ENCODE peak calls at places on chromosomes 1 and 21, in ten cellular contexts. V, G, R, X, I, H, Y, T, Q and N are unnamed samples.

GRCh38 chr1:245370905-245371581 is 216.3 kb downstream of the KIF26B start:
- DNase-seq in T (no peak), Q (no peak), X (no peak), R (no peak), V (no peak), I (no peak), G (no peak), Y (peak; percentile 13), H (peak; percentile 20), N (no peak)

GRCh38 chr1:243924588-243925349 is 74.7 kb upstream of the AKT3 start:
- DNase-seq in G (no peak), V (no peak), Y (no peak), T (no peak), Q (no peak), H (no peak), X (no peak), R (no peak), I (peak; percentile 24), N (peak; percentile 79)

GRCh38 chr1:162168261-162168660 is 98.8 kb downstream of the NOS1AP start:
- DNase-seq in Y (peak; percentile 22), X (no peak), T (no peak), V (no peak), Q (no peak), G (no peak), I (no peak), H (peak; percentile 77), R (no peak), N (no peak)

GRCh38 chr1:188062456-188062855 is 1233.7 kb downstream of the PLA2G4A start:
- DNase-seq in X (no peak), V (no peak), T (no peak), Y (no peak), Q (no peak), G (no peak), H (no peak), R (no peak), I (peak; percentile 43), N (no peak)

GRCh38 chr1:171017431-171017830 is 73.3 kb upstream of the FMO3 start:
- DNase-seq in T (no peak), R (no peak), G (no peak), I (no peak), V (no peak), Q (no peak), H (no peak), Y (no peak), X (no peak), N (no peak)

GRCh38 chr1:57678138-57678537 is 254.3 kb upstream of the DAB1 start:
- DNase-seq in Y (no peak), X (no peak), R (no peak), V (peak; percentile 98), T (no peak), H (no peak), G (no peak), Q (no peak), I (no peak), N (no peak)

GRCh38 chr1:31703431-31704260 is at the start of gene COL16A1:
- DNase-seq in H (peak; percentile 60), R (no peak), V (peak; percentile 58), T (no peak), Q (peak; percentile 95), G (no peak), Y (peak; percentile 15), X (peak; percentile 75), I (no peak), N (no peak)

GRCh38 chr1:231903586-231904081 is 277.0 kb downstream of the DISC1 start:
- DNase-seq in Q (no peak), H (no peak), Y (no peak), G (no peak), V (no peak), X (no peak), R (no peak), T (no peak), I (no peak), N (no peak)

GRCh38 chr1:173202430-173203145 is 4.5 kb downstream of the TNFSF4 start:
- DNase-seq in I (peak; percentile 93), R (no peak), Y (peak; percentile 51), T (peak; percentile 6), X (no peak), V (peak; percentile 12), Q (no peak), G (no peak), H (peak; percentile 27), N (peak; percentile 61)

GRCh38 chr1:210213335-210213734 is 19.3 kb upstream of the SERTAD4 start:
- DNase-seq in Q (no peak), V (no peak), H (no peak), R (no peak), G (no peak), X (no peak), Y (no peak), T (no peak), I (no peak), N (no peak)

GRCh38 chr1:1624443-1625403 is 7.2 kb upstream of the MMP23B start:
- DNase-seq in H (peak; percentile 10), X (peak; percentile 65), Y (no peak), I (no peak), G (no peak), V (no peak), R (no peak), Q (peak; percentile 83), T (no peak), N (no peak)

GRCh38 chr1:24472527-24473251 is 29.9 kb upstream of the RCAN3 start:
- DNase-seq in G (no peak), V (no peak), H (peak; percentile 86), Q (peak; percentile 30), I (no peak), R (no peak), T (no peak), X (no peak), Y (no peak), N (no peak)

GRCh38 chr1:239587066-239587465 is 200.7 kb downstream of the CHRM3 start:
- DNase-seq in Y (peak; percentile 36), T (no peak), I (no peak), V (no peak), G (no peak), R (peak; percentile 24), H (no peak), Q (no peak), X (no peak), N (peak; percentile 6)

GRCh38 chr1:209831615-209832014 is 3.8 kb downstream of the UTP25 start:
- DNase-seq in Q (no peak), I (peak; percentile 24), R (no peak), X (no peak), Y (no peak), T (no peak), G (no peak), V (no peak), H (no peak), N (no peak)

GRCh38 chr1:203170625-203171330 is 4.8 kb downstream of the MYBPH start:
- DNase-seq in I (no peak), H (no peak), Q (peak; percentile 64), G (no peak), X (no peak), V (no peak), Y (no peak), R (no peak), T (no peak), N (no peak)

GRCh38 chr1:109762821-109763645 is 690 bp downstream of the EPS8L3 start:
- DNase-seq in H (peak; percentile 6), I (peak; percentile 25), Y (peak; percentile 89), R (no peak), Q (peak; percentile 75), V (no peak), G (no peak), X (peak; percentile 15), T (no peak), N (no peak)

GRCh38 chr1:156939786-156940334 is 19.4 kb downstream of the LRRC71 start:
- DNase-seq in V (no peak), G (no peak), Y (no peak), Q (peak; percentile 76), I (no peak), H (no peak), R (no peak), X (no peak), T (no peak), N (no peak)

GRCh38 chr1:106677181-106677580 is 379.3 kb upstream of the PRMT6 start:
- DNase-seq in Y (no peak), I (no peak), Q (no peak), X (no peak), T (no peak), V (no peak), H (no peak), R (no peak), G (no peak), N (no peak)

GRCh38 chr1:56585985-56586384 is 6.6 kb upstream of the PLPP3 start:
- DNase-seq in H (no peak), I (no peak), R (no peak), V (no peak), X (no peak), Q (no peak), G (no peak), T (no peak), Y (no peak), N (no peak)

GRCh38 chr1:94425821-94426484 is 7.8 kb downstream of the ABCD3 start:
- DNase-seq in X (no peak), H (peak; percentile 29), G (no peak), R (no peak), V (no peak), T (no peak), Y (peak; percentile 19), I (no peak), Q (no peak), N (no peak)

GRCh38 chr21:45873418-45873817 is 108.2 kb upstream of the COL6A1 start:
- DNase-seq in I (no peak), G (no peak), T (no peak), Q (no peak), X (no peak), H (no peak), Y (no peak), V (no peak), R (no peak), N (no peak)

GRCh38 chr1:184326278-184326677 is 60.6 kb upstream of the C1orf21 start:
- DNase-seq in R (no peak), Y (peak; percentile 72), G (no peak), V (no peak), H (no peak), T (no peak), X (no peak), Q (no peak), I (no peak), N (no peak)

GRCh38 chr1:15584489-15585363 is at the start of gene AGMAT:
- DNase-seq in I (peak; percentile 17), Y (peak; percentile 88), G (peak; percentile 50), R (peak; percentile 51), V (no peak), T (peak; percentile 50), Q (no peak), H (peak; percentile 46), X (peak; percentile 48), N (peak; percentile 60)

GRCh38 chr1:54537611-54538010 is 10.4 kb upstream of the ACOT11 start:
- DNase-seq in X (no peak), Y (no peak), G (no peak), I (no peak), R (no peak), Q (no peak), H (no peak), V (no peak), T (no peak), N (no peak)

GRCh38 chr1:16920951-16921350 is 780 bp upstream of the CROCC start:
- DNase-seq in Q (peak; percentile 70), I (no peak), T (no peak), Y (no peak), V (no peak), X (peak; percentile 6), G (no peak), R (no peak), H (no peak), N (no peak)

GRCh38 chr1:89901957-89902669 is 81.3 kb downstream of the LRRC8D start:
- DNase-seq in G (no peak), Q (no peak), H (no peak), X (no peak), I (no peak), Y (peak; percentile 92), V (no peak), T (no peak), R (no peak), N (no peak)

GRCh38 chr21:15028186-15028585 is 36.6 kb downstream of the NRIP1 start:
- DNase-seq in Q (no peak), X (no peak), T (no peak), I (no peak), R (no peak), G (no peak), Y (no peak), V (no peak), H (no peak), N (no peak)

GRCh38 chr1:235632538-235633219 is 16.9 kb downstream of the GNG4 start:
- DNase-seq in H (no peak), Y (no peak), I (peak; percentile 70), R (no peak), Q (no peak), G (no peak), T (no peak), V (no peak), X (no peak), N (no peak)